ENCODE peak calls at places on chromosomes 3 and 15, in six cellular contexts. One of them, this sample, is unnamed.

GRCh38 chr15:98611808-98612207 is 36.5 kb upstream of the IGF1R start:
- DNase-seq in endothelial cell of umbilical vein: no peak
- DNase-seq in A549: no peak
- DNase-seq in K562: no peak
- DNase-seq in WTC11: no peak
- DNase-seq in HepG2: no peak
- DNase-seq in this sample: no peak

GRCh38 chr3:45477026-45477725 is 88.8 kb downstream of the LARS2 start:
- DNase-seq in endothelial cell of umbilical vein: no peak
- DNase-seq in WTC11: no peak
- DNase-seq in K562: no peak
- DNase-seq in A549: no peak
- DNase-seq in HepG2: no peak
- DNase-seq in this sample: no peak

GRCh38 chr3:81416812-81417211 is 344.6 kb downstream of the GBE1 start:
- DNase-seq in endothelial cell of umbilical vein: no peak
- DNase-seq in HepG2: no peak
- DNase-seq in A549: no peak
- DNase-seq in K562: no peak
- DNase-seq in WTC11: no peak
- DNase-seq in this sample: no peak

GRCh38 chr3:148512648-148513047 is 185.1 kb upstream of the AGTR1 start:
- DNase-seq in endothelial cell of umbilical vein: no peak
- DNase-seq in HepG2: no peak
- DNase-seq in K562: no peak
- DNase-seq in WTC11: no peak
- DNase-seq in A549: no peak
- DNase-seq in this sample: no peak

GRCh38 chr3:197593046-197593380 is 37.2 kb upstream of the BDH1 start:
- DNase-seq in A549: no peak
- DNase-seq in K562: no peak
- DNase-seq in WTC11: no peak
- DNase-seq in HepG2: no peak
- DNase-seq in endothelial cell of umbilical vein: no peak
- DNase-seq in this sample: no peak

GRCh38 chr15:37981781-37982180 is 47.3 kb downstream of the TMCO5A start:
- DNase-seq in A549: no peak
- DNase-seq in WTC11: no peak
- DNase-seq in endothelial cell of umbilical vein: peak
- DNase-seq in HepG2: peak
- DNase-seq in K562: peak
- DNase-seq in this sample: no peak

GRCh38 chr3:114319453-114319852 is 25.6 kb downstream of the TIGIT start:
- DNase-seq in WTC11: no peak
- DNase-seq in A549: no peak
- DNase-seq in K562: no peak
- DNase-seq in endothelial cell of umbilical vein: peak
- DNase-seq in HepG2: peak
- DNase-seq in this sample: peak

GRCh38 chr3:129517516-129517915 is 10.9 kb upstream of the RHO start:
- DNase-seq in HepG2: no peak
- DNase-seq in A549: no peak
- DNase-seq in endothelial cell of umbilical vein: no peak
- DNase-seq in K562: no peak
- DNase-seq in WTC11: no peak
- DNase-seq in this sample: no peak

GRCh38 chr15:78103406-78104118 is 11.2 kb downstream of the SH2D7 start:
- DNase-seq in endothelial cell of umbilical vein: no peak
- DNase-seq in HepG2: no peak
- DNase-seq in A549: no peak
- DNase-seq in K562: no peak
- DNase-seq in WTC11: no peak
- DNase-seq in this sample: no peak

GRCh38 chr15:58476525-58477162 is 44.9 kb downstream of the LIPC start:
- DNase-seq in HepG2: peak
- DNase-seq in A549: no peak
- DNase-seq in K562: no peak
- DNase-seq in endothelial cell of umbilical vein: no peak
- DNase-seq in WTC11: no peak
- DNase-seq in this sample: no peak

GRCh38 chr15:45088801-45089711 is 24.9 kb downstream of the DUOX2 start:
- DNase-seq in WTC11: no peak
- DNase-seq in A549: no peak
- DNase-seq in K562: peak
- DNase-seq in endothelial cell of umbilical vein: no peak
- DNase-seq in HepG2: peak
- DNase-seq in this sample: no peak

GRCh38 chr15:38750816-38751215 is 186.2 kb upstream of the RASGRP1 start:
- DNase-seq in WTC11: no peak
- DNase-seq in endothelial cell of umbilical vein: no peak
- DNase-seq in A549: no peak
- DNase-seq in K562: no peak
- DNase-seq in HepG2: no peak
- DNase-seq in this sample: no peak

GRCh38 chr3:94069242-94069813 is 6.5 kb downstream of the NSUN3 start:
- DNase-seq in WTC11: no peak
- DNase-seq in A549: peak
- DNase-seq in HepG2: peak
- DNase-seq in K562: no peak
- DNase-seq in endothelial cell of umbilical vein: peak
- DNase-seq in this sample: no peak

GRCh38 chr3:136385457-136385856 is 135.3 kb downstream of the PCCB start:
- DNase-seq in endothelial cell of umbilical vein: no peak
- DNase-seq in K562: no peak
- DNase-seq in A549: no peak
- DNase-seq in WTC11: no peak
- DNase-seq in HepG2: no peak
- DNase-seq in this sample: no peak

GRCh38 chr3:168088106-168088722 is 7.5 kb downstream of the GOLIM4 start:
- DNase-seq in HepG2: peak
- DNase-seq in A549: peak
- DNase-seq in endothelial cell of umbilical vein: no peak
- DNase-seq in K562: peak
- DNase-seq in WTC11: peak
- DNase-seq in this sample: no peak

GRCh38 chr3:39814007-39814406 is 4.6 kb downstream of the MYRIP start:
- DNase-seq in endothelial cell of umbilical vein: peak
- DNase-seq in WTC11: no peak
- DNase-seq in A549: no peak
- DNase-seq in HepG2: no peak
- DNase-seq in K562: no peak
- DNase-seq in this sample: no peak

GRCh38 chr3:110459021-110459420 is 612.6 kb upstream of the NECTIN3 start:
- DNase-seq in endothelial cell of umbilical vein: no peak
- DNase-seq in WTC11: no peak
- DNase-seq in HepG2: peak
- DNase-seq in K562: no peak
- DNase-seq in A549: no peak
- DNase-seq in this sample: no peak

GRCh38 chr3:125556314-125556713 is 36.3 kb upstream of the SNX4 start:
- DNase-seq in endothelial cell of umbilical vein: no peak
- DNase-seq in A549: no peak
- DNase-seq in HepG2: no peak
- DNase-seq in WTC11: no peak
- DNase-seq in K562: no peak
- DNase-seq in this sample: no peak

GRCh38 chr15:62107561-62108110 is 40.9 kb downstream of the C2CD4A start:
- DNase-seq in WTC11: no peak
- DNase-seq in K562: no peak
- DNase-seq in endothelial cell of umbilical vein: peak
- DNase-seq in A549: no peak
- DNase-seq in HepG2: no peak
- DNase-seq in this sample: no peak

GRCh38 chr15:61479601-61480000 is 250.5 kb upstream of the RORA start:
- DNase-seq in endothelial cell of umbilical vein: no peak
- DNase-seq in WTC11: no peak
- DNase-seq in HepG2: no peak
- DNase-seq in K562: no peak
- DNase-seq in A549: no peak
- DNase-seq in this sample: no peak

GRCh38 chr3:118782755-118783202 is 251.9 kb downstream of the IGSF11 start:
- DNase-seq in endothelial cell of umbilical vein: no peak
- DNase-seq in A549: no peak
- DNase-seq in WTC11: no peak
- DNase-seq in K562: peak
- DNase-seq in HepG2: no peak
- DNase-seq in this sample: no peak

GRCh38 chr3:127304121-127304744 is 16.4 kb upstream of the PRR20G start:
- DNase-seq in endothelial cell of umbilical vein: no peak
- DNase-seq in HepG2: peak
- DNase-seq in A549: peak
- DNase-seq in WTC11: peak
- DNase-seq in K562: peak
- DNase-seq in this sample: no peak

GRCh38 chr15:89199734-89200133 is 21.6 kb downstream of the RLBP1 start:
- DNase-seq in K562: no peak
- DNase-seq in HepG2: no peak
- DNase-seq in endothelial cell of umbilical vein: peak
- DNase-seq in WTC11: peak
- DNase-seq in A549: no peak
- DNase-seq in this sample: no peak

GRCh38 chr15:89201465-89202005 is 19.8 kb downstream of the RLBP1 start:
- DNase-seq in HepG2: no peak
- DNase-seq in endothelial cell of umbilical vein: no peak
- DNase-seq in WTC11: no peak
- DNase-seq in A549: no peak
- DNase-seq in K562: no peak
- DNase-seq in this sample: no peak

GRCh38 chr15:89200182-89200581 is 21.2 kb downstream of the RLBP1 start:
- DNase-seq in endothelial cell of umbilical vein: no peak
- DNase-seq in WTC11: no peak
- DNase-seq in A549: no peak
- DNase-seq in K562: no peak
- DNase-seq in HepG2: no peak
- DNase-seq in this sample: no peak

GRCh38 chr15:89206908-89207331 is 14.5 kb downstream of the RLBP1 start:
- DNase-seq in endothelial cell of umbilical vein: peak
- DNase-seq in HepG2: peak
- DNase-seq in A549: peak
- DNase-seq in K562: peak
- DNase-seq in WTC11: peak
- DNase-seq in this sample: peak

DNA sequence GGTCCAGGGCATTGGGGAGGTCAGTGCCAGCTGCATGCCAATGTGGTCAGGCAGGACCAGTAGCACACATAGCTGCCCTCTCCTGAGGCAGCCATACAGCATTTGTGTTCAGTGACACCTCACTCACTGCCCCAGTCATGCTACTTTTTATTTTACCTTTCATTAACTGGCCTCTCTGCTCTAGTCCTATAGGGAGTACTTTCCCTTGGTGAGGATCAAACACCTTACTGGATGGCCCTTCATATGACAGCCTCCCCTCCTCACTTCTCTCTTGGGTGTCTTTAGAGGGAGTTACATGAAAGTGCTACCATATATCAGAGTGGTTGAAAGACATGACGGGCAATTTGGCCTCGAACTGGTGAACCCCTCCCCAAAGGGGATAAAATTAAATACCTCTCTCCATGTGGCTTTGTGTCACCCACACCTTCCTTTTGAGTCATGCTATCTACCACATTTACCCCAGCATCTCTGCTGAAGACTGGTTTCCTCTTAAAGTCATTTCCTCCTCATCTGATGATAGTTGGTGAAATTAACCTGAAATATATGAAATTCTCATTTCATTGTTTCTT is 17.6 kb downstream of the RLBP1 start:
- DNase-seq in K562: no peak
- DNase-seq in endothelial cell of umbilical vein: no peak
- DNase-seq in HepG2: no peak
- DNase-seq in A549: no peak
- DNase-seq in WTC11: no peak
- DNase-seq in this sample: no peak
- TF ChIP-seq JUN in K562: no peak
- TF ChIP-seq JUN in endothelial cell of umbilical vein: no peak
- TF ChIP-seq JUN in HepG2: no peak
- TF ChIP-seq JUN in A549: no peak
- TF ChIP-seq JUN in WTC11: no peak
- TF ChIP-seq JUN in this sample: no peak

DNA sequence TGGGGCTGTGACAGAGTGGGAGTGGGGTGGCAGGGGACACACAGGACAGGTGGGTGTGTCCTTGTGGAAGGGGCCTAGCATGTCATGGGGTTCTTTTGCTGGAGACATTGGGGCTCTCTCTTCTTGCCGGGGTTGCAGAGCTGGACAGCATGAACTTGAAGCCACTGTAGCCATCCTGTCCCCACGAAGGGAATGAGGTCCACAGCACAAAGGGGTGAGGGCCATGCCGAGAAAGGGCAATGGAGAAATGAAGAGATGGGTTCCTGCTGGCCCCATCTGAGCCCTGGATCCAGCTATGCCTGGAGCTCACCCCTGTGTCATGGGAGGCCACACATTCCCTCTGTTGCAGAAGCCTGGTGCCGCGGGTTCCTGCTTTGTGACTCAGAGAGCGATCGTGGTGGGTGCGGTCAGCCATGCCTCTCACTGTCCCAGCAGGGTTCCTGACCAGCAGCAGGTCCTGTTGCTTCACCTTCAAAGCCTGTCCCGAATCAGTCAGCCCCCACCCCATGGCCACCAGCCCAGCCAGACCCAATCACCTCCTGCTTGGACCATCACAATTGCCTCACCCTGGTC is 50.0 kb downstream of the DNAJB8 start:
- DNase-seq in WTC11: no peak
- DNase-seq in A549: peak
- DNase-seq in K562: peak
- DNase-seq in endothelial cell of umbilical vein: no peak
- DNase-seq in HepG2: peak
- DNase-seq in this sample: no peak
- TF ChIP-seq JUN in WTC11: no peak
- TF ChIP-seq JUN in A549: no peak
- TF ChIP-seq JUN in K562: peak
- TF ChIP-seq JUN in endothelial cell of umbilical vein: no peak
- TF ChIP-seq JUN in HepG2: no peak
- TF ChIP-seq JUN in this sample: no peak

GRCh38 chr3:46998121-46998851 is 18.8 kb downstream of the NBEAL2 start:
- DNase-seq in endothelial cell of umbilical vein: peak
- DNase-seq in A549: peak
- DNase-seq in HepG2: peak
- DNase-seq in K562: peak
- DNase-seq in WTC11: peak
- DNase-seq in this sample: peak
- TF ChIP-seq JUN in endothelial cell of umbilical vein: no peak
- TF ChIP-seq JUN in A549: no peak
- TF ChIP-seq JUN in HepG2: no peak
- TF ChIP-seq JUN in K562: no peak
- TF ChIP-seq JUN in WTC11: no peak
- TF ChIP-seq JUN in this sample: no peak

DNA sequence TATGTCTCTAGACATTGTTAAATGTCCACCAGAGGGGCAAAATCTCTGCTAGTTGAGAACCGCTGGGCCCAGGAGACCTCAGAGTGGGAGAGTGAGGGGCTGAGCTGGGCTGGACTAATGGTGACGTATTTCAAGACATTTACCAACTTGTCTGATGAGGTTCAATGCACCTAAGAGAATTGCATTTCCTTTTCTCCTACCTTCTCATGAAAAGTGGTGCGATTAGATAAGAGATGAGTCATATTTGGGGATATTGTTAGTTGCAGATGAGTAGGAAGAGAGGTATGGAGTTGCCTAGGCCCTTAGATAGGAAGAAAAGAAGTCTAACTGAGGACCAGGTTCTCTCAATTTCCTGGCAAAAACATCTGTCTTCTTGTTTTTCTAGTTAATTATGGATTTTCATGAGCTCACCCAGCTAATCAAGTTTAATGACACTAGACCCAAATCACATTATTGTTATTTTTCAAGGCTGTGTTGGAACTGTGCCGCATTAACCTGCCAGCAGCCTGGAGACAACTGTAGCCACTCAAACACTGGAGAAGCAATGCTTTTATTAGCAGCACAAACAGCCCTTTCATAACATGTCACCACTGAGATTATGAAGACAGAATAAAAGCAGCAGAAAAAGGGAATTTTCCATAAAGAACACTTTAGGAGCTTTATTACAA is 144.2 kb downstream of the PDCD6IP start:
- DNase-seq in A549: no peak
- DNase-seq in endothelial cell of umbilical vein: no peak
- DNase-seq in WTC11: no peak
- DNase-seq in HepG2: no peak
- DNase-seq in K562: peak
- DNase-seq in this sample: no peak
- TF ChIP-seq JUN in A549: no peak
- TF ChIP-seq JUN in endothelial cell of umbilical vein: no peak
- TF ChIP-seq JUN in WTC11: no peak
- TF ChIP-seq JUN in HepG2: no peak
- TF ChIP-seq JUN in K562: peak
- TF ChIP-seq JUN in this sample: no peak